ENCODE peak calls at places on chromosomes 11 and 22, in ten cellular contexts. J, R, V, I, S, N, H, P, Y and E are unnamed samples.

GRCh38 chr11:114615448-114616361 is 20.1 kb upstream of the NXPE4 start:
- DNase-seq in J (no peak), R (no peak), V (no peak), I (no peak), S (no peak), N (no peak), H (no peak), P (no peak), Y (no peak), E (no peak)

GRCh38 chr11:65059523-65059922 is 1.2 kb upstream of the NAALADL1 start:
- DNase-seq in J (no peak), R (no peak), V (no peak), I (no peak), S (no peak), N (no peak), H (no peak), P (no peak), Y (no peak), E (no peak)

GRCh38 chr22:49321477-49322055 is 506.1 kb downstream of the BRD1 start:
- DNase-seq in J (no peak), R (no peak), V (no peak), I (no peak), S (no peak), N (no peak), H (no peak), P (no peak), Y (no peak), E (no peak)

GRCh38 chr11:110735431-110736157 is 23.4 kb upstream of the ARHGAP20 start:
- DNase-seq in J (no peak), R (no peak), V (no peak), I (no peak), S (no peak), N (no peak), H (no peak), P (no peak), Y (no peak), E (no peak)

GRCh38 chr22:19918332-19919106 is 23.1 kb upstream of the COMT start:
- DNase-seq in J (no peak), R (no peak), V (no peak), I (no peak), S (no peak), N (no peak), H (no peak), P (no peak), Y (no peak), E (no peak)

GRCh38 chr11:82701847-82702520 is 31.7 kb downstream of the FAM181B start:
- DNase-seq in J (peak), R (peak), V (no peak), I (peak), S (no peak), N (no peak), H (peak), P (no peak), Y (no peak), E (peak)

GRCh38 chr11:7671807-7672206 is 1.5 kb downstream of the CYB5R2 start:
- DNase-seq in J (no peak), R (no peak), V (no peak), I (no peak), S (no peak), N (no peak), H (no peak), P (no peak), Y (no peak), E (no peak)

GRCh38 chr11:119741369-119742262 is 12.6 kb upstream of the NECTIN1 start:
- DNase-seq in J (no peak), R (no peak), V (no peak), I (peak), S (no peak), N (peak), H (no peak), P (peak), Y (peak), E (no peak)

GRCh38 chr11:87223816-87224215 is 186.1 kb downstream of the TMEM135 start:
- DNase-seq in J (no peak), R (no peak), V (no peak), I (no peak), S (no peak), N (no peak), H (peak), P (no peak), Y (no peak), E (no peak)